ENCODE peak calls at places on chromosomes 11 and 22, in seven cellular contexts. F is hypothalamus, D is suprapubic skin, J is fibroblast of villous mesenchyme, H is tibial artery, I is Peyer's patch, U is EL. S is an unnamed sample.

GRCh38 chr11:120917536-120918239 is 106.2 kb upstream of the TBCEL start:
- DNase-seq in F (no peak), U (no peak), I (no peak), H (no peak), D (no peak), J (no peak), S (no peak)

GRCh38 chr11:128187829-128188228 is 399.5 kb downstream of the ETS1 start:
- DNase-seq in F (no peak), H (no peak), D (no peak), I (no peak), U (no peak), J (no peak), S (no peak)

GRCh38 chr11:26539517-26539916 is 32.5 kb downstream of the MUC15 start:
- DNase-seq in J (no peak), U (no peak), D (no peak), F (no peak), I (no peak), H (no peak), S (no peak)

GRCh38 chr22:17700778-17701177 is 62.2 kb downstream of the BCL2L13 start:
- DNase-seq in U (no peak), H (no peak), F (no peak), J (peak; percentile 24), I (no peak), D (no peak), S (no peak)

GRCh38 chr11:134792044-134792443 is 380.0 kb upstream of the B3GAT1 start:
- DNase-seq in J (peak; percentile 7), D (no peak), U (no peak), I (no peak), F (no peak), H (no peak), S (no peak)

GRCh38 chr22:36236338-36237319 is 2.7 kb downstream of the APOL2 start:
- DNase-seq in U (no peak), I (no peak), H (no peak), F (no peak), J (no peak), D (no peak), S (no peak)

GRCh38 chr22:49412236-49412635 is 415.4 kb downstream of the BRD1 start:
- DNase-seq in I (no peak), J (no peak), F (no peak), H (no peak), U (no peak), D (peak; percentile 9), S (no peak)

GRCh38 chr11:47523491-47524199 is 29.3 kb downstream of the CELF1 start:
- DNase-seq in J (peak; percentile 90), U (peak; percentile 86), H (peak; percentile 71), F (no peak), D (no peak), I (peak; percentile 63), S (peak; percentile 66)

GRCh38 chr11:65492637-65493366 is 6.0 kb upstream of the MALAT1 start:
- DNase-seq in I (peak; percentile 90), J (peak; percentile 93), F (peak; percentile 21), H (peak; percentile 97), U (peak; percentile 89), D (peak; percentile 93), S (peak; percentile 70)

GRCh38 chr11:64255135-64256128 is 4.1 kb downstream of the PLCB3 start:
- DNase-seq in D (no peak), U (no peak), J (no peak), F (no peak), H (no peak), I (no peak), S (no peak)

GRCh38 chr11:71426413-71426812 is 21.8 kb downstream of the DHCR7 start:
- DNase-seq in J (no peak), U (no peak), D (no peak), H (no peak), F (no peak), I (no peak), S (no peak)

GRCh38 chr22:48577691-48578090 is 1250.0 kb downstream of the BRD1 start:
- DNase-seq in H (no peak), I (no peak), F (no peak), J (no peak), D (no peak), U (no peak), S (no peak)

GRCh38 chr11:126607374-126607773 is 251.9 kb downstream of the ST3GAL4 start:
- DNase-seq in I (no peak), U (peak; percentile 59), H (no peak), D (peak; percentile 58), J (peak; percentile 33), F (no peak), S (peak; percentile 20)